ENCODE peak calls at places on chromosomes 7 and 10, in seven cellular contexts. One of them, this sample, is unnamed.

GRCh38 chr10:10786334-10787090 is 231.2 kb upstream of the CELF2 start:
- DNase-seq in ovary: no peak
- DNase-seq in upper lobe of right lung: no peak
- DNase-seq in psoas muscle: no peak
- DNase-seq in RWPE1: peak
- DNase-seq in heart left ventricle: no peak
- DNase-seq in HCT116: no peak
- DNase-seq in this sample: no peak

GRCh38 chr10:44978570-44979280 is at the start of gene DEPP1:
- DNase-seq in ovary: peak
- DNase-seq in upper lobe of right lung: peak
- DNase-seq in psoas muscle: peak
- DNase-seq in heart left ventricle: peak
- DNase-seq in RWPE1: peak
- DNase-seq in HCT116: peak
- DNase-seq in this sample: peak

GRCh38 chr7:132575336-132575986 is 809 bp downstream of the PLXNA4 start:
- DNase-seq in ovary: peak
- DNase-seq in psoas muscle: peak
- DNase-seq in heart left ventricle: peak
- DNase-seq in HCT116: no peak
- DNase-seq in RWPE1: no peak
- DNase-seq in upper lobe of right lung: no peak
- DNase-seq in this sample: no peak

GRCh38 chr7:11319491-11320274 is 346.0 kb downstream of the PHF14 start:
- DNase-seq in RWPE1: peak
- DNase-seq in upper lobe of right lung: no peak
- DNase-seq in heart left ventricle: no peak
- DNase-seq in psoas muscle: no peak
- DNase-seq in HCT116: no peak
- DNase-seq in ovary: no peak
- DNase-seq in this sample: no peak

GRCh38 chr7:119127706-119128105 is 903.2 kb downstream of the ANKRD7 start:
- DNase-seq in upper lobe of right lung: no peak
- DNase-seq in psoas muscle: no peak
- DNase-seq in ovary: no peak
- DNase-seq in HCT116: no peak
- DNase-seq in RWPE1: no peak
- DNase-seq in heart left ventricle: no peak
- DNase-seq in this sample: no peak

GRCh38 chr10:58300676-58301075 is 31.7 kb downstream of the CISD1 start:
- DNase-seq in ovary: no peak
- DNase-seq in psoas muscle: no peak
- DNase-seq in HCT116: no peak
- DNase-seq in RWPE1: no peak
- DNase-seq in upper lobe of right lung: no peak
- DNase-seq in heart left ventricle: no peak
- DNase-seq in this sample: no peak

GRCh38 chr10:110336111-110336721 is 31.5 kb upstream of the SMNDC1 start:
- DNase-seq in upper lobe of right lung: no peak
- DNase-seq in psoas muscle: no peak
- DNase-seq in HCT116: no peak
- DNase-seq in heart left ventricle: no peak
- DNase-seq in RWPE1: peak
- DNase-seq in ovary: peak
- DNase-seq in this sample: no peak

GRCh38 chr10:124451227-124451807 is 1.5 kb upstream of the NKX1-2 start:
- DNase-seq in ovary: no peak
- DNase-seq in psoas muscle: no peak
- DNase-seq in upper lobe of right lung: no peak
- DNase-seq in RWPE1: no peak
- DNase-seq in HCT116: no peak
- DNase-seq in heart left ventricle: no peak
- DNase-seq in this sample: no peak

GRCh38 chr10:1074063-1074747 is 18.0 kb downstream of the WDR37 start:
- DNase-seq in RWPE1: no peak
- DNase-seq in upper lobe of right lung: no peak
- DNase-seq in heart left ventricle: no peak
- DNase-seq in ovary: no peak
- DNase-seq in HCT116: no peak
- DNase-seq in psoas muscle: no peak
- DNase-seq in this sample: no peak

GRCh38 chr10:14562615-14563214 is 212.0 kb downstream of the FAM107B start:
- DNase-seq in RWPE1: no peak
- DNase-seq in upper lobe of right lung: no peak
- DNase-seq in heart left ventricle: no peak
- DNase-seq in HCT116: no peak
- DNase-seq in ovary: no peak
- DNase-seq in psoas muscle: no peak
- DNase-seq in this sample: no peak

GRCh38 chr10:132265878-132266496 is 41.8 kb downstream of the STK32C start:
- DNase-seq in RWPE1: no peak
- DNase-seq in heart left ventricle: no peak
- DNase-seq in ovary: no peak
- DNase-seq in psoas muscle: no peak
- DNase-seq in upper lobe of right lung: no peak
- DNase-seq in HCT116: no peak
- DNase-seq in this sample: peak

GRCh38 chr7:133650487-133651292 is 397.8 kb downstream of the EXOC4 start:
- DNase-seq in upper lobe of right lung: no peak
- DNase-seq in psoas muscle: no peak
- DNase-seq in ovary: no peak
- DNase-seq in RWPE1: no peak
- DNase-seq in heart left ventricle: no peak
- DNase-seq in HCT116: no peak
- DNase-seq in this sample: no peak

GRCh38 chr10:132311338-132311939 is 3.7 kb upstream of the STK32C start:
- DNase-seq in RWPE1: no peak
- DNase-seq in heart left ventricle: peak
- DNase-seq in upper lobe of right lung: peak
- DNase-seq in ovary: no peak
- DNase-seq in psoas muscle: no peak
- DNase-seq in HCT116: peak
- DNase-seq in this sample: peak

GRCh38 chr7:77757589-77757988 is 40.6 kb downstream of the TMEM60 start:
- DNase-seq in HCT116: no peak
- DNase-seq in ovary: no peak
- DNase-seq in upper lobe of right lung: no peak
- DNase-seq in RWPE1: no peak
- DNase-seq in psoas muscle: no peak
- DNase-seq in heart left ventricle: no peak
- DNase-seq in this sample: no peak

GRCh38 chr7:109456116-109456515 is 886.4 kb downstream of the DNAJB9 start:
- DNase-seq in psoas muscle: no peak
- DNase-seq in upper lobe of right lung: no peak
- DNase-seq in RWPE1: no peak
- DNase-seq in heart left ventricle: no peak
- DNase-seq in ovary: no peak
- DNase-seq in HCT116: no peak
- DNase-seq in this sample: no peak

GRCh38 chr10:4767033-4767814 is 58.8 kb upstream of the AKR1E2 start:
- DNase-seq in psoas muscle: no peak
- DNase-seq in HCT116: peak
- DNase-seq in RWPE1: peak
- DNase-seq in heart left ventricle: peak
- DNase-seq in ovary: no peak
- DNase-seq in upper lobe of right lung: no peak
- DNase-seq in this sample: no peak
- TF ChIP-seq CTCF in psoas muscle: peak
- TF ChIP-seq CTCF in HCT116: peak
- TF ChIP-seq CTCF in RWPE1: peak
- TF ChIP-seq CTCF in heart left ventricle: peak
- TF ChIP-seq CTCF in ovary: peak
- TF ChIP-seq CTCF in upper lobe of right lung: peak
- TF ChIP-seq CTCF in this sample: peak

DNA sequence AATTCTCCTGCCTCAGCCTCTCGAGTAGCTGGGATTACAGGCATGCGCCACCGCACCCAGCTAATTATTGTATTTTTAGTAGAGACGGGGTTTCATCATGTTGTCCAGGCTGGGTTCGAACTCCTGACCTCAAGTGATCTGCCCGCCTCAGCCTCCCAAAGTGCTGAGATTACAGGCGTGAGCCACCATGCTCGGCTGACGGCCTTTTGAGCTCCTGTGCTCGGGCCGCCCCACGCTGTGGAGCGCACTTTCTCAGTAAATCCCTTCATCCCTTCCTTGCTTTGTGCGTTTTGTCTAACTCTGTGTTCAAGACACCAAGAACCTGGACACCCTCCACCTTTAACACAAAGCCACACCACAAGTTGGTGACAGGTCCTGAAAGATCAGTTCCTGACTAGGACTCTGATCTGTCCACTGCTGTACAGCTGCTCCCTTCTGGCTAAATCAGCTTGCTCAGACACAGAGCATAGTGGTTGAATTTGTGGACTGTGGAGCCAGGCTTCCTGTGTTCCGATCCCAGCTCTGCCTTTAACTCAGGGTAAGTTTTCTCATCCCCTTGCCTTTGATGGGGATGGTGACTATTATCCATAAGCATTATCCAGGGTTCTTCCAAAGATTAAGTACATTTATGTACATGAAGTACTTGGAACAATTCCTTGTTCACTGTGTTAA is 20.1 kb downstream of the CHST3 start:
- DNase-seq in heart left ventricle: peak
- DNase-seq in psoas muscle: no peak
- DNase-seq in upper lobe of right lung: peak
- DNase-seq in HCT116: no peak
- DNase-seq in ovary: no peak
- DNase-seq in RWPE1: no peak
- DNase-seq in this sample: no peak
- H3K27ac ChIP-seq in heart left ventricle: peak
- H3K27ac ChIP-seq in psoas muscle: no peak
- H3K27ac ChIP-seq in upper lobe of right lung: no peak
- H3K27ac ChIP-seq in HCT116: no peak
- H3K27ac ChIP-seq in ovary: no peak
- H3K27ac ChIP-seq in RWPE1: peak
- H3K27ac ChIP-seq in this sample: no peak

GRCh38 chr7:15168489-15168888 is 265.9 kb upstream of the DGKB start:
- DNase-seq in psoas muscle: no peak
- DNase-seq in RWPE1: no peak
- DNase-seq in HCT116: no peak
- DNase-seq in upper lobe of right lung: no peak
- DNase-seq in heart left ventricle: no peak
- DNase-seq in ovary: no peak
- DNase-seq in this sample: no peak

GRCh38 chr7:15167912-15168311 is 265.4 kb upstream of the DGKB start:
- DNase-seq in HCT116: no peak
- DNase-seq in psoas muscle: no peak
- DNase-seq in RWPE1: no peak
- DNase-seq in ovary: no peak
- DNase-seq in heart left ventricle: no peak
- DNase-seq in upper lobe of right lung: no peak
- DNase-seq in this sample: no peak

DNA sequence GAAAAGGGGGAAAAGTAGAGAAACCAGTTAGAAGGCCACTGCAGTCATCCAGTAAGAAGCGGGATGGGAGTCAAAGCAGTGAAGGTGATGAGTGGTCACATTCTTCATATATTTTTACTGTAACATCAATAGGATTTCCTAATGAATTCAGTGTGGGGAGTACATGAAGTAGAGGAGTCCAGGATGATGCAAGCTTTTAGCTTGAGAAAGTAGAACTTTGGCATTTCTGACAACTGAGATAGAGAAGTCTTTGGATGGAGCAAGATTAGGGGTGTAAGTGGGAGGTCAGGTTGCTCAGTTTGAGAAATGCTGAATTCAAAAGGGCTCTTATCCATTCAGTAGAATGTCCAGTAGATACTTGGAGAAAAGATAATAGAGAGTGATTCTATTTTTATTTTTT is 264.1 kb upstream of the DGKB start:
- DNase-seq in heart left ventricle: no peak
- DNase-seq in psoas muscle: no peak
- DNase-seq in HCT116: no peak
- DNase-seq in upper lobe of right lung: no peak
- DNase-seq in RWPE1: no peak
- DNase-seq in ovary: no peak
- DNase-seq in this sample: no peak
- TF ChIP-seq CTCF in heart left ventricle: no peak
- TF ChIP-seq CTCF in psoas muscle: no peak
- TF ChIP-seq CTCF in HCT116: no peak
- TF ChIP-seq CTCF in upper lobe of right lung: no peak
- TF ChIP-seq CTCF in RWPE1: no peak
- TF ChIP-seq CTCF in ovary: no peak
- TF ChIP-seq CTCF in this sample: no peak

GRCh38 chr7:138934861-138935260 is 46.3 kb downstream of the KIAA1549 start:
- DNase-seq in upper lobe of right lung: no peak
- DNase-seq in RWPE1: peak
- DNase-seq in heart left ventricle: no peak
- DNase-seq in ovary: no peak
- DNase-seq in psoas muscle: no peak
- DNase-seq in HCT116: no peak
- DNase-seq in this sample: no peak

GRCh38 chr7:138935438-138936079 is 45.6 kb downstream of the KIAA1549 start:
- DNase-seq in HCT116: peak
- DNase-seq in ovary: no peak
- DNase-seq in heart left ventricle: no peak
- DNase-seq in psoas muscle: no peak
- DNase-seq in RWPE1: peak
- DNase-seq in upper lobe of right lung: no peak
- DNase-seq in this sample: peak

GRCh38 chr7:138932870-138933269 is 48.3 kb downstream of the KIAA1549 start:
- DNase-seq in HCT116: no peak
- DNase-seq in upper lobe of right lung: no peak
- DNase-seq in ovary: no peak
- DNase-seq in psoas muscle: no peak
- DNase-seq in heart left ventricle: no peak
- DNase-seq in RWPE1: no peak
- DNase-seq in this sample: no peak

GRCh38 chr7:138937484-138937883 is 43.7 kb downstream of the KIAA1549 start:
- DNase-seq in heart left ventricle: no peak
- DNase-seq in upper lobe of right lung: no peak
- DNase-seq in RWPE1: no peak
- DNase-seq in psoas muscle: no peak
- DNase-seq in ovary: no peak
- DNase-seq in HCT116: no peak
- DNase-seq in this sample: no peak

DNA sequence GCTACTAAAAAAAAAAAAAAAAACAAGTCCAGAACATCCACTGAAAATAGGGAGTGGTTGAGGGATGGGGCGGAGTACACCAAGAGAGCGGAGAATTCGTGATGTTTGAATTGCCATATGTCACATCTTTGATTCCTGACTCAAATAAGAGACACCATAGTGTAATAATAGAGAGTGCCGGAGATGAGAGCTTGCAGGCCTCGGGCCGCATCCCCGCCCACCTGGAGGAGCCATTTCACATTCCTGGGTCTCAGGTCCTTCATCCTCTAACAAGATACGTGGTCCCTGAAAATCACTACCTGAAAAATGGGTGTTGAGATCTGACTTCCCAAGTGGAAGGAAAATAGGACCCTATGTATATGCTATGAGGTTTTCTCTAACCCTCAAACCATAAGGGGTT is 46.8 kb downstream of the KIAA1549 start:
- DNase-seq in psoas muscle: no peak
- DNase-seq in RWPE1: no peak
- DNase-seq in heart left ventricle: no peak
- DNase-seq in upper lobe of right lung: no peak
- DNase-seq in ovary: no peak
- DNase-seq in HCT116: no peak
- DNase-seq in this sample: no peak
- H3K27ac ChIP-seq in psoas muscle: no peak
- H3K27ac ChIP-seq in RWPE1: no peak
- H3K27ac ChIP-seq in heart left ventricle: peak
- H3K27ac ChIP-seq in upper lobe of right lung: no peak
- H3K27ac ChIP-seq in ovary: no peak
- H3K27ac ChIP-seq in HCT116: no peak
- H3K27ac ChIP-seq in this sample: no peak

GRCh38 chr10:52446391-52446790 is 132.3 kb downstream of the DKK1 start:
- DNase-seq in upper lobe of right lung: no peak
- DNase-seq in RWPE1: no peak
- DNase-seq in psoas muscle: no peak
- DNase-seq in heart left ventricle: no peak
- DNase-seq in ovary: no peak
- DNase-seq in HCT116: no peak
- DNase-seq in this sample: no peak
- TF ChIP-seq CTCF in upper lobe of right lung: no peak
- TF ChIP-seq CTCF in RWPE1: no peak
- TF ChIP-seq CTCF in psoas muscle: no peak
- TF ChIP-seq CTCF in heart left ventricle: no peak
- TF ChIP-seq CTCF in ovary: no peak
- TF ChIP-seq CTCF in HCT116: no peak
- TF ChIP-seq CTCF in this sample: no peak

This sample was measured in pancreas.